ENCODE peak calls at places on chromosomes 13 and 19, in seven cellular contexts. N is AG04449, V is foreskin fibroblast, U is AG09309, D is NB4, C is AG04450, A is heart left ventricle. M is an unnamed sample.

GRCh38 chr19:55238030-55238429 is 9.5 kb upstream of the TMEM86B start:
- DNase-seq in U (no peak), N (no peak), D (no peak), A (no peak), C (no peak), V (no peak), M (no peak)

GRCh38 chr13:30074955-30075614 is 224.7 kb upstream of the UBL3 start:
- DNase-seq in V (no peak), N (no peak), U (no peak), C (no peak), A (no peak), D (no peak), M (no peak)

GRCh38 chr19:48962029-48962848 is 2.9 kb upstream of the FTL start:
- DNase-seq in V (no peak), C (no peak), D (peak; percentile 87), N (no peak), U (no peak), A (peak; percentile 63), M (peak; percentile 84)

GRCh38 chr19:32642771-32643170 is 32.2 kb downstream of the ANKRD27 start:
- DNase-seq in N (no peak), C (no peak), V (no peak), D (no peak), A (no peak), U (no peak), M (no peak)

GRCh38 chr19:19451429-19452240 is 46.2 kb downstream of the GATAD2A start:
- DNase-seq in A (no peak), N (no peak), C (no peak), D (no peak), V (no peak), U (no peak), M (no peak)

GRCh38 chr13:111899714-111900389 is 167.1 kb upstream of the SOX1 start:
- DNase-seq in D (no peak), U (no peak), C (no peak), V (no peak), N (no peak), A (no peak), M (no peak)

GRCh38 chr19:29845576-29846176 is 33.9 kb downstream of the CCNE1 start:
- DNase-seq in N (no peak), U (no peak), C (no peak), V (peak; percentile 26), A (peak; percentile 31), D (peak; percentile 48), M (peak; percentile 58)

GRCh38 chr19:4055209-4055552 is 11.5 kb downstream of the ZBTB7A start:
- DNase-seq in U (no peak), V (no peak), C (no peak), N (no peak), D (no peak), A (no peak), M (peak; percentile 12)

GRCh38 chr13:73090116-73090811 is 31.5 kb downstream of the KLF5 start:
- DNase-seq in C (peak; percentile 48), V (peak; percentile 56), A (no peak), U (peak; percentile 46), D (peak; percentile 30), N (peak; percentile 19), M (peak; percentile 92)

GRCh38 chr13:65834897-65835296 is 1395.2 kb downstream of the PCDH9 start:
- DNase-seq in C (no peak), D (no peak), A (no peak), U (no peak), N (no peak), V (no peak), M (no peak)

GRCh38 chr19:8233370-8233769 is 24.2 kb downstream of the CERS4 start:
- DNase-seq in D (no peak), N (no peak), C (no peak), V (no peak), U (no peak), A (no peak), M (no peak)

GRCh38 chr13:100808330-100808729 is 133.7 kb upstream of the TMTC4 start:
- DNase-seq in A (no peak), N (no peak), U (no peak), D (no peak), C (no peak), V (no peak), M (peak; percentile 18)

GRCh38 chr13:109719962-109720646 is 66.3 kb downstream of the IRS2 start:
- DNase-seq in C (no peak), A (no peak), D (no peak), N (no peak), V (no peak), U (no peak), M (no peak)

GRCh38 chr19:2294377-2295335 is 12.7 kb upstream of the PEAK3 start:
- DNase-seq in A (peak; percentile 60), V (peak; percentile 85), D (no peak), C (no peak), N (no peak), U (peak; percentile 62), M (no peak)

GRCh38 chr13:47798906-47799305 is 202.2 kb downstream of the SUCLA2 start:
- DNase-seq in V (peak; percentile 6), A (no peak), N (no peak), U (peak; percentile 1), D (peak; percentile 44), C (no peak), M (peak; percentile 14)

GRCh38 chr13:47798194-47798593 is 202.9 kb downstream of the SUCLA2 start:
- DNase-seq in N (no peak), C (no peak), V (no peak), A (no peak), U (no peak), D (no peak), M (no peak)

GRCh38 chr13:47796816-47797215 is 204.3 kb downstream of the SUCLA2 start:
- DNase-seq in C (no peak), A (peak; percentile 49), U (no peak), D (no peak), N (no peak), V (no peak), M (no peak)

GRCh38 chr13:47790755-47791154 is 210.3 kb downstream of the SUCLA2 start:
- DNase-seq in A (no peak), D (no peak), N (no peak), C (no peak), U (no peak), V (no peak), M (no peak)

GRCh38 chr13:47794963-47795362 is 206.1 kb downstream of the SUCLA2 start:
- DNase-seq in C (no peak), U (no peak), V (no peak), N (no peak), A (no peak), D (peak; percentile 35), M (no peak)
- TF ChIP-seq CTCF in C (peak; percentile 56), U (peak; percentile 62), V (peak; percentile 54), N (peak; percentile 37), A (no peak), D (peak; percentile 77), M (peak; percentile 36)

GRCh38 chr13:36031490-36031889 is 99.7 kb downstream of the DCLK1 start:
- DNase-seq in A (no peak), N (no peak), V (no peak), U (no peak), D (no peak), C (no peak), M (no peak)

GRCh38 chr13:36029171-36029570 is 102.0 kb downstream of the DCLK1 start:
- DNase-seq in N (no peak), A (no peak), V (no peak), C (no peak), D (no peak), U (no peak), M (no peak)

GRCh38 chr13:36028359-36028758 is 102.8 kb downstream of the DCLK1 start:
- DNase-seq in A (no peak), U (no peak), N (no peak), C (no peak), V (no peak), D (no peak), M (no peak)

GRCh38 chr13:36033035-36033434 is 98.1 kb downstream of the DCLK1 start:
- DNase-seq in U (no peak), D (no peak), C (no peak), V (no peak), A (no peak), N (no peak), M (no peak)

DNA sequence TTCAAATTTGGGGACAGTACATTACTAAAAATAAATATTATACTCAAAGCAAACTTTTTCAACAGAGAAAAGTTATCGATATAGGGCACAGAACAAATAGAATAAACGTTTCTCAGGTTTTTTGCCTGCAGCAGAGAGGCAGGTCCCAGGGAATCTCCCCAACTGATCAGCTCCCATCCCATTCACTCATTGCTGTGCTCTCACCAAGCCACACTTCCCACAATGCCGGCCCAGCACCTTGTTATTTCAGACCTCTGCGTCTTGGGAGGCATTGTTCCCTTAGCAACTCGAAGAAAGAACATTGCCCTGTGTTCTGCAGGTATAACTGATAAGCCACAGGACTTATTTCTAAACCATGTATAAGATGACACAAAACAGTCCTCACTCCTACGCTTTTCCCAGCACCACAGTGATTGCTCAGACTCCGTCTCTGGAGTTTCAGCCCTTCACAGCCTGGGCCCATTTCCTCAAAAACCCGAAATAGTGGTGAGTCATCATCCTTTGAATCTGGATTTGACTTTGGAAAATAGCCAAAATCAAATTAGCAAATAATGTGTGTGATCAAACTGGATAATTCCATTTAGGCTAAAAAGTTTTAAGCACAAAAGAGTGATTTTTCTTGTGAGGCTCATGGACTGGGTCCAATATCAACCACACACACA is 100.4 kb downstream of the DCLK1 start:
- DNase-seq in D (no peak), V (no peak), U (peak; percentile 25), N (peak; percentile 2), C (no peak), A (no peak), M (no peak)
- TF ChIP-seq CTCF in D (no peak), V (no peak), U (no peak), N (no peak), C (no peak), A (no peak), M (no peak)

GRCh38 chr13:20206836-20207235 is 14.1 kb upstream of the GJB2 start:
- DNase-seq in D (no peak), V (no peak), A (no peak), C (no peak), U (no peak), N (no peak), M (no peak)

GRCh38 chr13:20209937-20210336 is 17.2 kb upstream of the GJB2 start:
- DNase-seq in A (no peak), D (no peak), U (no peak), V (no peak), N (no peak), C (no peak), M (no peak)

DNA sequence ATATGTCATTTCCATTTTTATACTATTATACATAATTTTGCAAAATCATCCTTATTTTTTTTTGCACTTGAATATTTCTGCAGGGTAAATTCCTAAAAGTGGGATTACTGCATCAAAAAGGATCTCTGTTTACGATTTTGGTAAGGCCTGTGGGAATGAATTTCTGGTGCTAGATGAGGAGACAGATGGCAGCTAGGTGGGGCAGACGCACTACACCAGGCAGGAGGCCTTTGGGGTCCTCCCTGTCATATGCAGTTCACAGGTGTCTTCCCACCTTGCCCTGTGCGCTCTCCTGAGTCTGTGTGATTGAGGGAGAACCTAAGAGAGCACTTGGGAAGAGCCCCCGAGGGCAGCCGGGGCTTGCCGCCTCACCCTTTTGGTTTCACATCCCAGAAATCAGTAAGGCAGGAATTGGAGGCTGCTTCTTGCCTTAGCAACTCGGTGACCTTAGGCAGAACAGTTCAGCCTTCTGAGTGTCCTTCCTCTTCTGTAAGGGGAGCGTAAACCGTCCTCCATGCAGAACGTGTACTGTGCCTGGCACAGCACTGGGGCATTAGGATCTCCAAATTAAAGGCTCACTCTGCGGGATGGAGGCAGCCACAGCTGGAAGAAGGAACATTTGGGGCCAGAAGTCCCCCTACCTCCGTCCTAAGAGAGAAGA is 13.5 kb upstream of the GJB2 start:
- DNase-seq in A (no peak), U (no peak), V (no peak), N (no peak), D (no peak), C (no peak), M (no peak)
- TF ChIP-seq CTCF in A (no peak), U (no peak), V (no peak), N (no peak), D (no peak), C (no peak), M (no peak)

GRCh38 chr19:12202250-12202649 is 39.4 kb downstream of the ZNF136 start:
- DNase-seq in U (no peak), A (peak; percentile 40), C (no peak), V (no peak), N (no peak), D (peak; percentile 52), M (peak; percentile 21)
- TF ChIP-seq CTCF in U (peak; percentile 28), A (peak; percentile 33), C (no peak), V (no peak), N (no peak), D (peak; percentile 40), M (no peak)

M was measured in Caco-2.